ENCODE peak calls at places on chromosomes 3 and 15, in five cellular contexts. One of them, this sample, is unnamed. For H3K4me1, the result is how much of the 10 kb centered on the place peaks cover.

GRCh38 chr3:12681586-12682371 is 17.9 kb upstream of the RAF1 start:
- DNase-seq in heart left ventricle: no peak
- DNase-seq in Peyer's patch: no peak
- DNase-seq in PC-3: peak
- DNase-seq in neuronal stem cell: no peak
- DNase-seq in this sample: no peak

GRCh38 chr3:72957303-72957702 is 39.3 kb upstream of the PPP4R2 start:
- DNase-seq in heart left ventricle: peak
- DNase-seq in Peyer's patch: no peak
- DNase-seq in PC-3: no peak
- DNase-seq in neuronal stem cell: peak
- DNase-seq in this sample: no peak

GRCh38 chr3:23406576-23406975 is 203.4 kb downstream of the UBE2E2 start:
- DNase-seq in heart left ventricle: no peak
- DNase-seq in Peyer's patch: no peak
- DNase-seq in PC-3: peak
- DNase-seq in neuronal stem cell: no peak
- DNase-seq in this sample: no peak

GRCh38 chr3:114634635-114635034 is 340.8 kb downstream of the TIGIT start:
- DNase-seq in heart left ventricle: no peak
- DNase-seq in Peyer's patch: no peak
- DNase-seq in PC-3: no peak
- DNase-seq in neuronal stem cell: no peak
- DNase-seq in this sample: no peak

GRCh38 chr15:38274135-38274534 is 21.5 kb downstream of the SPRED1 start:
- DNase-seq in heart left ventricle: no peak
- DNase-seq in Peyer's patch: no peak
- DNase-seq in PC-3: no peak
- DNase-seq in neuronal stem cell: no peak
- DNase-seq in this sample: no peak

GRCh38 chr15:83380026-83380425 is 67.1 kb upstream of the SH3GL3 start:
- DNase-seq in heart left ventricle: no peak
- DNase-seq in Peyer's patch: no peak
- DNase-seq in PC-3: peak
- DNase-seq in neuronal stem cell: no peak
- DNase-seq in this sample: no peak

GRCh38 chr3:29164825-29165224 is 116.0 kb upstream of the RBMS3 start:
- DNase-seq in heart left ventricle: no peak
- DNase-seq in Peyer's patch: no peak
- DNase-seq in PC-3: no peak
- DNase-seq in neuronal stem cell: no peak
- DNase-seq in this sample: no peak

GRCh38 chr3:365268-365667 is 168.7 kb downstream of the CHL1 start:
- DNase-seq in heart left ventricle: no peak
- DNase-seq in Peyer's patch: no peak
- DNase-seq in PC-3: no peak
- DNase-seq in neuronal stem cell: no peak
- DNase-seq in this sample: no peak

GRCh38 chr3:183484676-183485075 is 56.3 kb upstream of the MCF2L2 start:
- DNase-seq in heart left ventricle: no peak
- DNase-seq in Peyer's patch: no peak
- DNase-seq in PC-3: no peak
- DNase-seq in neuronal stem cell: no peak
- DNase-seq in this sample: no peak

GRCh38 chr3:30289324-30289723 is 317.1 kb upstream of the TGFBR2 start:
- DNase-seq in heart left ventricle: no peak
- DNase-seq in Peyer's patch: no peak
- DNase-seq in PC-3: peak
- DNase-seq in neuronal stem cell: no peak
- DNase-seq in this sample: no peak

GRCh38 chr15:98817745-98818144 is 169.4 kb downstream of the IGF1R start:
- DNase-seq in heart left ventricle: no peak
- DNase-seq in Peyer's patch: no peak
- DNase-seq in PC-3: no peak
- DNase-seq in neuronal stem cell: no peak
- DNase-seq in this sample: no peak

GRCh38 chr3:56795807-56796185 is 6.0 kb downstream of the ARHGEF3 start:
- DNase-seq in heart left ventricle: no peak
- DNase-seq in Peyer's patch: no peak
- DNase-seq in PC-3: no peak
- DNase-seq in neuronal stem cell: no peak
- DNase-seq in this sample: no peak

GRCh38 chr3:56796202-56796601 is 5.5 kb downstream of the ARHGEF3 start:
- DNase-seq in heart left ventricle: no peak
- DNase-seq in Peyer's patch: no peak
- DNase-seq in PC-3: peak
- DNase-seq in neuronal stem cell: no peak
- DNase-seq in this sample: no peak

GRCh38 chr3:56795097-56795806 is 6.5 kb downstream of the ARHGEF3 start:
- DNase-seq in heart left ventricle: no peak
- DNase-seq in Peyer's patch: no peak
- DNase-seq in PC-3: peak
- DNase-seq in neuronal stem cell: no peak
- DNase-seq in this sample: no peak

GRCh38 chr3:56799251-56799882 is 2.4 kb downstream of the ARHGEF3 start:
- DNase-seq in heart left ventricle: no peak
- DNase-seq in Peyer's patch: peak
- DNase-seq in PC-3: peak
- DNase-seq in neuronal stem cell: peak
- DNase-seq in this sample: no peak

DNA sequence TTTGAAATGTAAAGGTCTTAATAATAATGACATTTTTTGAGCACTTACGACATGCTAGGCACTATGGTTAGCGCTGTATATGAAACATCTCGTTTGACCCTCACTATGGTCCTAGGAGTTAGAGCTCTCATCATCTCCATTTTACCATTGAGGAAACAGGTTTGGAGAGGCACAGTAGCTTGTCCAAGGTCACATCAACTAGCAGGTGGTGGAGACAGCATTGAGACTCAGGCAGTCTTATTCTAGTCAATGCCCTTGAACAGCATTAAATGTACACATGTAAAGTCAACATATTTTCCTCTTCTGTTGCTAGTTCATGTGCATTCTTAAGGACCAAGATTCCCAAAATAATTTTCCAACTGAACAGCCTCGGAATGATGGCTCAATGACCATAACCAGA is 4.8 kb downstream of the ARHGEF3 start:
- DNase-seq in heart left ventricle: no peak
- DNase-seq in Peyer's patch: no peak
- DNase-seq in PC-3: no peak
- DNase-seq in neuronal stem cell: no peak
- DNase-seq in this sample: no peak
- H3K4me1 ChIP-seq in heart left ventricle: half or more
- H3K4me1 ChIP-seq in Peyer's patch: under half
- H3K4me1 ChIP-seq in PC-3: under half
- H3K4me1 ChIP-seq in neuronal stem cell: under half
- H3K4me1 ChIP-seq in this sample: under half

GRCh38 chr15:73942751-73943270 is 16.5 kb downstream of the LOXL1 start:
- DNase-seq in heart left ventricle: peak
- DNase-seq in Peyer's patch: no peak
- DNase-seq in PC-3: no peak
- DNase-seq in neuronal stem cell: no peak
- DNase-seq in this sample: no peak
- H3K4me1 ChIP-seq in heart left ventricle: half or more
- H3K4me1 ChIP-seq in Peyer's patch: under half
- H3K4me1 ChIP-seq in PC-3: half or more
- H3K4me1 ChIP-seq in neuronal stem cell: under half
- H3K4me1 ChIP-seq in this sample: under half

DNA sequence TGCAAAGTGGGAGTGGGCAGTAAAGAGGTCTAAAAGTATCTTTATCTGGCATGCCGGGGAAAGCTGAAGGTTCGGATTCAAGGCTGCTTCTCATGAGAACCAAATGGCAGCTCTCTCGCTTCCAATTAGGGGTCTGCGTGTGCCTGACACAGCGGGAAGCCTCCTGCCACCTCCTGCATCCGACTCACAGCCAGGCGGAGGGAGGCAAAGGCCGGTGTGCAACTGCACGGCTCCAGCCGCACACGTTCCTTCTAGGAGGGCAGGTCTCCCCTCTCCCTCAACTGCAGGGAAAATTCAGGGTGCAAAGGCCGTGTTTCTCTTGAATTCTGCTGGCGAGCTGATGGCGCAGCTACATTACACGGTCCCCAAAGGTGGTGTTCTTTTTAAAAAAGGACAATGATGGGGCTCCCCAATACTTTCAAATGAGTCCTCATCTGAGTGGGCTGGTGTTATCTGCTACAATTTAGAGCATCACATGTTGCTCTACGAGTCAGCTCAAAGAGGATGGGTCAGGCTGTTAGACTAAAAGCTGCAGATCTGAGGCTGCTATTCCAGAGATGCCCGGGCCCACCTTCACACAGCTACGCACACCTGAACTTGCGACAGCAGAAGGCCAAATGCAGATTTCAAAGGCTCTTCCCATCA is 226.6 kb downstream of the ADAMTS17 start:
- DNase-seq in heart left ventricle: no peak
- DNase-seq in Peyer's patch: no peak
- DNase-seq in PC-3: no peak
- DNase-seq in neuronal stem cell: no peak
- DNase-seq in this sample: no peak
- H3K4me1 ChIP-seq in heart left ventricle: half or more
- H3K4me1 ChIP-seq in Peyer's patch: under half
- H3K4me1 ChIP-seq in PC-3: under half
- H3K4me1 ChIP-seq in neuronal stem cell: under half
- H3K4me1 ChIP-seq in this sample: under half

GRCh38 chr3:128735287-128735686 is 9.3 kb downstream of the RAB7A start:
- DNase-seq in heart left ventricle: no peak
- DNase-seq in Peyer's patch: no peak
- DNase-seq in PC-3: no peak
- DNase-seq in neuronal stem cell: no peak
- DNase-seq in this sample: no peak
- H3K4me1 ChIP-seq in heart left ventricle: half or more
- H3K4me1 ChIP-seq in Peyer's patch: under half
- H3K4me1 ChIP-seq in PC-3: under half
- H3K4me1 ChIP-seq in neuronal stem cell: under half
- H3K4me1 ChIP-seq in this sample: under half

GRCh38 chr15:29136815-29137214 is 132.8 kb downstream of the NSMCE3 start:
- DNase-seq in heart left ventricle: no peak
- DNase-seq in Peyer's patch: no peak
- DNase-seq in PC-3: no peak
- DNase-seq in neuronal stem cell: no peak
- DNase-seq in this sample: no peak

GRCh38 chr15:29139540-29140459 is 129.8 kb downstream of the NSMCE3 start:
- DNase-seq in heart left ventricle: no peak
- DNase-seq in Peyer's patch: no peak
- DNase-seq in PC-3: peak
- DNase-seq in neuronal stem cell: peak
- DNase-seq in this sample: peak

GRCh38 chr15:29140475-29141172 is 129.0 kb downstream of the NSMCE3 start:
- DNase-seq in heart left ventricle: no peak
- DNase-seq in Peyer's patch: no peak
- DNase-seq in PC-3: no peak
- DNase-seq in neuronal stem cell: no peak
- DNase-seq in this sample: no peak

GRCh38 chr15:29138260-29138659 is 131.4 kb downstream of the NSMCE3 start:
- DNase-seq in heart left ventricle: no peak
- DNase-seq in Peyer's patch: no peak
- DNase-seq in PC-3: no peak
- DNase-seq in neuronal stem cell: no peak
- DNase-seq in this sample: no peak

DNA sequence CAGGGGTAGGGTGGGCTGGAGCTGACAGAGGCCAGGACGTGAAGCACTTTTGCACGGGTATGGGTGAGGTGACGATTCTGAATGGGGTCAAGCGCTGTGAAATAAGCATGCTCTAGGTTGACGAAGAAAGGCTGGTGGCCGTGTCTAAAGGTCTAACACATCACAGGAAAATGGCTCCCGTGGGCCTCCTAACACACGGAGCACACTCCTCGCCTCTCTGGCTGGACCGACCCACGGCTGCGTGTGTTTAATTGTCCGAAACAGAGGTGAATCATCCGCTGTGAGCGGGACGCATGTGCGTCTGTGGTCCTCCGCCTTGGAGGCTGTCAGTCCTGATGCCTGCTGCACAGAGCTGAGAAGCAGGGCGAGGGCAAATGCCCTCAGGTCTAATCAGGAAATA is 130.6 kb downstream of the NSMCE3 start:
- DNase-seq in heart left ventricle: no peak
- DNase-seq in Peyer's patch: no peak
- DNase-seq in PC-3: no peak
- DNase-seq in neuronal stem cell: no peak
- DNase-seq in this sample: no peak
- H3K4me1 ChIP-seq in heart left ventricle: under half
- H3K4me1 ChIP-seq in Peyer's patch: under half
- H3K4me1 ChIP-seq in PC-3: under half
- H3K4me1 ChIP-seq in neuronal stem cell: under half
- H3K4me1 ChIP-seq in this sample: under half

DNA sequence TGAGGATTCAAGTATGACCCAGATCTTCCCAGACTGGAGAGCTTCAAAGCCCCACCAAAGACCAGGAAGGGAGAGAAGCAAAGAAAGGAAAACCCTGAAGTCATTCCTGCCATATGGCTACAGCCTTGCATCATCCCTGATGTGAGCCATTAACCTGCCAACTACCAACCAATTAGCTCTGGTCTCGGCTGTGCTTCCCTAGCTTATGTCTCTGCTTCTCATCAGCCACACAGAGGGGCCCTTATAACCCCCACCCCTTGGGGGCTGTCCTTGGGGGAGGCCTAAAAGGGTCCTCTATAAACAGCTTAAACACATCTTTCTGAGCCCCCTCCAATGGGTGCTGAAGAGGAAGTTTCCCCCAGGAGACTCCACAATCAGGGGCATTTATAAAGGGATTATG is 52.8 kb downstream of the NOX5 start:
- DNase-seq in heart left ventricle: no peak
- DNase-seq in Peyer's patch: no peak
- DNase-seq in PC-3: no peak
- DNase-seq in neuronal stem cell: no peak
- DNase-seq in this sample: no peak
- H3K4me1 ChIP-seq in heart left ventricle: under half
- H3K4me1 ChIP-seq in Peyer's patch: under half
- H3K4me1 ChIP-seq in PC-3: under half
- H3K4me1 ChIP-seq in neuronal stem cell: under half
- H3K4me1 ChIP-seq in this sample: under half

GRCh38 chr3:169266986-169267385 is 396.5 kb downstream of the MECOM start:
- DNase-seq in heart left ventricle: no peak
- DNase-seq in Peyer's patch: no peak
- DNase-seq in PC-3: no peak
- DNase-seq in neuronal stem cell: no peak
- DNase-seq in this sample: no peak

GRCh38 chr3:169268286-169268776 is 395.2 kb downstream of the MECOM start:
- DNase-seq in heart left ventricle: no peak
- DNase-seq in Peyer's patch: no peak
- DNase-seq in PC-3: no peak
- DNase-seq in neuronal stem cell: no peak
- DNase-seq in this sample: no peak

GRCh38 chr3:169268942-169269460 is 394.5 kb downstream of the MECOM start:
- DNase-seq in heart left ventricle: no peak
- DNase-seq in Peyer's patch: no peak
- DNase-seq in PC-3: no peak
- DNase-seq in neuronal stem cell: no peak
- DNase-seq in this sample: no peak

GRCh38 chr3:169266351-169266750 is 397.2 kb downstream of the MECOM start:
- DNase-seq in heart left ventricle: no peak
- DNase-seq in Peyer's patch: no peak
- DNase-seq in PC-3: peak
- DNase-seq in neuronal stem cell: no peak
- DNase-seq in this sample: no peak

GRCh38 chr3:169264711-169265110 is 398.8 kb downstream of the MECOM start:
- DNase-seq in heart left ventricle: peak
- DNase-seq in Peyer's patch: no peak
- DNase-seq in PC-3: peak
- DNase-seq in neuronal stem cell: no peak
- DNase-seq in this sample: peak
- H3K4me1 ChIP-seq in heart left ventricle: under half
- H3K4me1 ChIP-seq in Peyer's patch: under half
- H3K4me1 ChIP-seq in PC-3: under half
- H3K4me1 ChIP-seq in neuronal stem cell: under half
- H3K4me1 ChIP-seq in this sample: under half

This sample was measured in BE2C.